ENCODE peak calls at places on chromosomes 3 and 15, in four cellular contexts. B is substantia nigra, H is EH, J is T-helper 17 cell. W is an unnamed sample.

GRCh38 chr15:81113204-81113657 is 20.8 kb upstream of the CFAP161 start:
- DNase-seq in J (no peak), B (no peak), H (no peak), W (no peak)

GRCh38 chr3:102972350-102972749 is 537.5 kb downstream of the ZPLD1 start:
- DNase-seq in H (no peak), J (no peak), B (no peak), W (no peak)

GRCh38 chr3:9301091-9301490 is 51.6 kb upstream of the SRGAP3 start:
- DNase-seq in B (no peak), J (no peak), H (peak), W (no peak)

GRCh38 chr3:119322021-119322522 is 27.9 kb downstream of the ARHGAP31 start:
- DNase-seq in B (no peak), J (no peak), H (peak), W (no peak)

GRCh38 chr3:23640472-23641146 is 165.1 kb upstream of the UBE2E1 start:
- DNase-seq in H (peak), J (no peak), B (no peak), W (no peak)

GRCh38 chr3:101229681-101230080 is 90.7 kb downstream of the IMPG2 start:
- DNase-seq in H (peak), J (no peak), B (no peak), W (no peak)

GRCh38 chr3:124119056-124119721 is 127.3 kb upstream of the ROPN1 start:
- DNase-seq in H (peak), B (no peak), J (no peak), W (no peak)

GRCh38 chr3:167406876-167407492 is 26.9 kb upstream of the ZBBX start:
- DNase-seq in J (no peak), B (peak), H (no peak), W (no peak)

GRCh38 chr3:187291001-187291511 is 481 bp downstream of the MASP1 start:
- DNase-seq in J (no peak), H (peak), B (no peak), W (no peak)

GRCh38 chr15:100592898-100593297 is 9.1 kb downstream of the LINS1 start:
- DNase-seq in B (no peak), H (peak), J (no peak), W (no peak)

GRCh38 chr3:186425788-186426730 is 64.0 kb upstream of the DGKG start:
- DNase-seq in B (no peak), J (no peak), H (peak), W (no peak)

GRCh38 chr3:140832883-140833282 is 108.8 kb upstream of the SLC25A36 start:
- DNase-seq in B (no peak), J (no peak), H (no peak), W (no peak)

GRCh38 chr3:171833775-171834460 is 9.2 kb upstream of the TMEM212 start:
- DNase-seq in B (no peak), H (peak), J (no peak), W (no peak)

GRCh38 chr15:94286581-94286980 is 55.2 kb downstream of the MCTP2 start:
- DNase-seq in B (no peak), H (no peak), J (no peak), W (no peak)

GRCh38 chr3:195715583-195716266 is 5.1 kb upstream of the MUC20 start:
- DNase-seq in J (no peak), B (no peak), H (no peak), W (no peak)

GRCh38 chr3:9932843-9933560 is 632 bp upstream of the CRELD1 start:
- DNase-seq in H (peak), B (peak), J (peak), W (peak)

GRCh38 chr3:69065318-69065964 is 13.3 kb upstream of the TMF1 start:
- DNase-seq in H (no peak), B (no peak), J (no peak), W (no peak)

GRCh38 chr3:147680820-147681488 is 271.8 kb downstream of the ZIC1 start:
- DNase-seq in J (no peak), B (no peak), H (no peak), W (no peak)

GRCh38 chr15:98774756-98775497 is 126.6 kb downstream of the IGF1R start:
- DNase-seq in B (no peak), H (no peak), J (no peak), W (no peak)

GRCh38 chr3:4888913-4889846 is 90.1 kb upstream of the BHLHE40 start:
- DNase-seq in J (no peak), B (no peak), H (peak), W (no peak)

GRCh38 chr3:152760591-152760990 is 74.3 kb upstream of the P2RY1 start:
- DNase-seq in B (no peak), J (no peak), H (no peak), W (no peak)

GRCh38 chr3:155805204-155805801 is 775 bp downstream of the C3orf33 start:
- DNase-seq in B (no peak), J (no peak), H (peak), W (no peak)

GRCh38 chr3:186361612-186362408 is at the start of gene DGKG:
- DNase-seq in B (peak), J (no peak), H (no peak), W (peak)

GRCh38 chr15:42716626-42717025 is 20.3 kb downstream of the CDAN1 start:
- DNase-seq in J (no peak), B (no peak), H (peak), W (no peak)

GRCh38 chr15:74062236-74062635 is 20.1 kb downstream of the GOLGA6A start:
- DNase-seq in J (no peak), B (no peak), H (no peak), W (no peak)

GRCh38 chr15:80031841-80032240 is 27.6 kb upstream of the ZFAND6 start:
- DNase-seq in H (no peak), J (no peak), B (no peak), W (no peak)

GRCh38 chr15:66027268-66027806 is 158.0 kb downstream of the RAB11A start:
- DNase-seq in H (peak), J (no peak), B (no peak), W (no peak)

GRCh38 chr3:40099875-40100274 is 209.6 kb upstream of the EIF1B start:
- DNase-seq in B (no peak), H (no peak), J (no peak), W (no peak)

GRCh38 chr3:124621498-124621897 is 108.8 kb upstream of the UMPS start:
- DNase-seq in B (no peak), J (no peak), H (peak), W (no peak)

W was measured in T-helper 1 cell.